ENCODE peak calls at places on chromosomes 3 and 15, in six cellular contexts. One of them, this sample, is unnamed.

GRCh38 chr3:168659015-168659414 is 563.3 kb upstream of the GOLIM4 start:
- DNase-seq in mesenchymal stem cell: no peak
- DNase-seq in H9: no peak
- DNase-seq in IMR-90: no peak
- DNase-seq in trophoblast cell: no peak
- DNase-seq in H1: no peak
- DNase-seq in this sample: no peak

GRCh38 chr3:105780114-105780513 is 88.7 kb downstream of the CBLB start:
- DNase-seq in mesenchymal stem cell: peak
- DNase-seq in H9: no peak
- DNase-seq in IMR-90: peak
- DNase-seq in trophoblast cell: no peak
- DNase-seq in H1: no peak
- DNase-seq in this sample: no peak

GRCh38 chr15:51846463-51847230 is 17.2 kb downstream of the TMOD3 start:
- DNase-seq in mesenchymal stem cell: peak
- DNase-seq in H9: no peak
- DNase-seq in IMR-90: peak
- DNase-seq in trophoblast cell: no peak
- DNase-seq in H1: no peak
- DNase-seq in this sample: no peak

GRCh38 chr3:155010416-155010815 is 69.7 kb upstream of the MME start:
- DNase-seq in mesenchymal stem cell: no peak
- DNase-seq in H9: no peak
- DNase-seq in IMR-90: no peak
- DNase-seq in trophoblast cell: peak
- DNase-seq in H1: no peak
- DNase-seq in this sample: no peak

GRCh38 chr15:43529141-43529540 is 11.7 kb downstream of the MAP1A start:
- DNase-seq in mesenchymal stem cell: no peak
- DNase-seq in H9: no peak
- DNase-seq in IMR-90: no peak
- DNase-seq in trophoblast cell: no peak
- DNase-seq in H1: no peak
- DNase-seq in this sample: no peak

GRCh38 chr15:68700395-68701123 is 120.1 kb downstream of the ANP32A start:
- DNase-seq in mesenchymal stem cell: peak
- DNase-seq in H9: peak
- DNase-seq in IMR-90: peak
- DNase-seq in trophoblast cell: no peak
- DNase-seq in H1: peak
- DNase-seq in this sample: no peak

GRCh38 chr15:76391847-76392246 is 55.3 kb downstream of the ISL2 start:
- DNase-seq in mesenchymal stem cell: no peak
- DNase-seq in H9: no peak
- DNase-seq in IMR-90: peak
- DNase-seq in trophoblast cell: no peak
- DNase-seq in H1: no peak
- DNase-seq in this sample: no peak

GRCh38 chr3:39299279-39299678 is 19.4 kb upstream of the CX3CR1 start:
- DNase-seq in mesenchymal stem cell: no peak
- DNase-seq in H9: no peak
- DNase-seq in IMR-90: no peak
- DNase-seq in trophoblast cell: no peak
- DNase-seq in H1: no peak
- DNase-seq in this sample: no peak

GRCh38 chr3:73719877-73720276 is 95.1 kb upstream of the PDZRN3 start:
- DNase-seq in mesenchymal stem cell: peak
- DNase-seq in H9: no peak
- DNase-seq in IMR-90: peak
- DNase-seq in trophoblast cell: no peak
- DNase-seq in H1: no peak
- DNase-seq in this sample: no peak

GRCh38 chr3:30586091-30586805 is 20.2 kb upstream of the TGFBR2 start:
- DNase-seq in mesenchymal stem cell: no peak
- DNase-seq in H9: no peak
- DNase-seq in IMR-90: no peak
- DNase-seq in trophoblast cell: no peak
- DNase-seq in H1: no peak
- DNase-seq in this sample: no peak
- H3K14ac ChIP-seq in mesenchymal stem cell: no peak
- H3K14ac ChIP-seq in H9: no peak
- H3K14ac ChIP-seq in IMR-90: no peak
- H3K14ac ChIP-seq in trophoblast cell: no peak
- H3K14ac ChIP-seq in H1: no peak
- H3K14ac ChIP-seq in this sample: no peak

DNA sequence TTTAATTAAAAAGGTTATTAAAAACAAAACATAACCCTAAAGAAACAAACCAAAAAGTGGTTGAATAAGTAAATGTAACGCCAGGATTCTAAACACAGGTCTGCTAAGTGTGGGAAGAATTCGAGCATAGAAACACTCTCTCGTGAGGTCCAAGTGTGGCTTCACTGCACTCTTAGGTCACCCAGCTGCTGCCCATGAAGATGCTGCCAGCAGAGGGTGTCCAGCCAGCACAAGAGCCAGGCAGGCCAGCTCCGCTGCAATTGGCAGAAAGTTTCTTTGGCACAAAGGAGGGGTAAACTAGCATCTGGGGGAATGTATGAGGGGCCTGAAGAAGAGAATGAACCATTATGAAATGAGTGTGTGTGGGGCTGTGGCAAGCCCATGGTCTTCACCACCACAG is 215.7 kb upstream of the FEZF2 start:
- DNase-seq in mesenchymal stem cell: no peak
- DNase-seq in H9: no peak
- DNase-seq in IMR-90: no peak
- DNase-seq in trophoblast cell: no peak
- DNase-seq in H1: no peak
- DNase-seq in this sample: no peak
- H3K14ac ChIP-seq in mesenchymal stem cell: no peak
- H3K14ac ChIP-seq in H9: no peak
- H3K14ac ChIP-seq in IMR-90: no peak
- H3K14ac ChIP-seq in trophoblast cell: no peak
- H3K14ac ChIP-seq in H1: no peak
- H3K14ac ChIP-seq in this sample: no peak

GRCh38 chr3:150238995-150239612 is 169.0 kb upstream of the TSC22D2 start:
- DNase-seq in mesenchymal stem cell: no peak
- DNase-seq in H9: peak
- DNase-seq in IMR-90: no peak
- DNase-seq in trophoblast cell: no peak
- DNase-seq in H1: peak
- DNase-seq in this sample: no peak

GRCh38 chr3:150238043-150238802 is 169.9 kb upstream of the TSC22D2 start:
- DNase-seq in mesenchymal stem cell: no peak
- DNase-seq in H9: no peak
- DNase-seq in IMR-90: no peak
- DNase-seq in trophoblast cell: no peak
- DNase-seq in H1: no peak
- DNase-seq in this sample: no peak

GRCh38 chr3:150237490-150237889 is 170.6 kb upstream of the TSC22D2 start:
- DNase-seq in mesenchymal stem cell: peak
- DNase-seq in H9: no peak
- DNase-seq in IMR-90: peak
- DNase-seq in trophoblast cell: no peak
- DNase-seq in H1: no peak
- DNase-seq in this sample: no peak

GRCh38 chr3:150235799-150236198 is 172.3 kb upstream of the TSC22D2 start:
- DNase-seq in mesenchymal stem cell: peak
- DNase-seq in H9: no peak
- DNase-seq in IMR-90: peak
- DNase-seq in trophoblast cell: no peak
- DNase-seq in H1: no peak
- DNase-seq in this sample: no peak

DNA sequence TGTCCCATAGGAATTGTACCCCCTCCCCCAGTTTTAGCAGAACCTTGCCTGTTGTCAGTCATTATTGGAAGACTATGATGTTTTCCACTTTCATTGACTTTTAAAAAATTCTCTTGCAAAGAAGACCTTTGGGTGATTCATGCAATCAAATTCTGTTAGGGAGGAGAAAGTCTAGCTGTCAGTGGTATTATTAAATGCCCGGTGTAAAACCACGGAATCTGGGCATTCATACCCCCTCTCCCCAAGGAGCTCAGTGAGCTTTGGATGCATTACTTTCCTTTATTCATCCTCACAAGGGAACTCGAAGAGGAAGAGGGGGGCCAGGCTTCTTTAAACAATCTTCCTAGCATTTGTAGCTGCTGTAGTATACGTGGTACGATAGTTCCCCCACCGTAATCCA is 171.4 kb upstream of the TSC22D2 start:
- DNase-seq in mesenchymal stem cell: no peak
- DNase-seq in H9: no peak
- DNase-seq in IMR-90: no peak
- DNase-seq in trophoblast cell: no peak
- DNase-seq in H1: no peak
- DNase-seq in this sample: no peak
- H3K14ac ChIP-seq in mesenchymal stem cell: no peak
- H3K14ac ChIP-seq in H9: no peak
- H3K14ac ChIP-seq in IMR-90: peak
- H3K14ac ChIP-seq in trophoblast cell: no peak
- H3K14ac ChIP-seq in H1: no peak
- H3K14ac ChIP-seq in this sample: no peak

GRCh38 chr15:35838422-35839150 is 292.6 kb upstream of the DPH6 start:
- DNase-seq in mesenchymal stem cell: no peak
- DNase-seq in H9: no peak
- DNase-seq in IMR-90: no peak
- DNase-seq in trophoblast cell: no peak
- DNase-seq in H1: no peak
- DNase-seq in this sample: no peak
- H3K14ac ChIP-seq in mesenchymal stem cell: no peak
- H3K14ac ChIP-seq in H9: no peak
- H3K14ac ChIP-seq in IMR-90: no peak
- H3K14ac ChIP-seq in trophoblast cell: no peak
- H3K14ac ChIP-seq in H1: no peak
- H3K14ac ChIP-seq in this sample: no peak

GRCh38 chr3:153070153-153070868 is 91.7 kb upstream of the RAP2B start:
- DNase-seq in mesenchymal stem cell: peak
- DNase-seq in H9: no peak
- DNase-seq in IMR-90: peak
- DNase-seq in trophoblast cell: no peak
- DNase-seq in H1: no peak
- DNase-seq in this sample: no peak
- H3K14ac ChIP-seq in mesenchymal stem cell: no peak
- H3K14ac ChIP-seq in H9: no peak
- H3K14ac ChIP-seq in IMR-90: no peak
- H3K14ac ChIP-seq in trophoblast cell: no peak
- H3K14ac ChIP-seq in H1: no peak
- H3K14ac ChIP-seq in this sample: no peak

This sample was measured in neuronal stem cell.